ENCODE peak calls at places on chromosomes 11 and 22, in eight cellular contexts. K is RPMI8226; N is fibroblast of the conjunctiva; T is kidney tubule cell; M is stimulated activated CD4-positive, alpha-beta T cell treated with anti-CD3 and anti-CD28 coated beads, Interleukin-12 subunit alpha, Interleukin-12 subunit beta, amount 100 ng/mL, for 48 hours; V is NCI-H146; Z is Panc1; Y is NCI-H1105 treated with DMSO at 0.1 percent for 48 hours. C is an unnamed sample.

GRCh38 chr22:36510966-36511881 is 4.4 kb upstream of the FOXRED2 start:
- DNase-seq in K (peak; percentile 41), N (peak; percentile 17), T (peak; percentile 55), M (no peak), V (peak; percentile 4), Z (no peak), Y (peak; percentile 12), C (peak; percentile 60)

GRCh38 chr11:69212121-69213110 is 56.7 kb downstream of the SMIM38 start:
- DNase-seq in K (no peak), N (no peak), T (no peak), M (no peak), V (no peak), Z (no peak), Y (no peak), C (no peak)

GRCh38 chr22:37259540-37260029 is 15.5 kb upstream of the RAC2 start:
- DNase-seq in K (peak; percentile 73), N (no peak), T (peak; percentile 48), M (no peak), V (no peak), Z (no peak), Y (no peak), C (no peak)

GRCh38 chr11:73189315-73189714 is 28.8 kb upstream of the P2RY2 start:
- DNase-seq in K (peak; percentile 81), N (no peak), T (no peak), M (no peak), V (no peak), Z (no peak), Y (no peak), C (peak; percentile 73)

GRCh38 chr11:30758012-30758411 is 171.9 kb upstream of the MPPED2 start:
- DNase-seq in K (no peak), N (no peak), T (peak; percentile 11), M (no peak), V (no peak), Z (no peak), Y (no peak), C (no peak)

GRCh38 chr11:46414899-46415298 is 23.3 kb upstream of the CHRM4 start:
- DNase-seq in K (no peak), N (no peak), T (no peak), M (no peak), V (peak; percentile 54), Z (no peak), Y (peak; percentile 90), C (no peak)

GRCh38 chr11:48116843-48117242 is 99.8 kb upstream of the OR4B1 start:
- DNase-seq in K (peak; percentile 7), N (no peak), T (no peak), M (no peak), V (peak; percentile 17), Z (no peak), Y (no peak), C (peak; percentile 51)

GRCh38 chr11:18171377-18172000 is 1.1 kb upstream of the MRGPRX4 start:
- DNase-seq in K (peak; percentile 20), N (no peak), T (peak; percentile 49), M (no peak), V (peak; percentile 15), Z (peak; percentile 15), Y (no peak), C (peak; percentile 26)

GRCh38 chr11:111466615-111467014 is 45.6 kb downstream of the BTG4 start:
- DNase-seq in K (no peak), N (no peak), T (no peak), M (no peak), V (no peak), Z (no peak), Y (no peak), C (no peak)

GRCh38 chr11:313304-313786 is 495 bp upstream of the IFITM1 start:
- DNase-seq in K (peak; percentile 0), N (no peak), T (no peak), M (no peak), V (no peak), Z (no peak), Y (no peak), C (peak; percentile 54)

GRCh38 chr11:86176165-86176884 is 68.2 kb upstream of the EED start:
- DNase-seq in K (no peak), N (no peak), T (no peak), M (peak; percentile 56), V (peak; percentile 28), Z (no peak), Y (no peak), C (no peak)

GRCh38 chr11:73750238-73750637 is 10.6 kb downstream of the RAB6A start:
- DNase-seq in K (no peak), N (no peak), T (no peak), M (no peak), V (no peak), Z (no peak), Y (no peak), C (no peak)

GRCh38 chr11:12827929-12828812 is 153.9 kb downstream of the TEAD1 start:
- DNase-seq in K (peak; percentile 66), N (peak; percentile 57), T (peak; percentile 67), M (no peak), V (peak; percentile 85), Z (no peak), Y (peak; percentile 98), C (peak; percentile 57)

GRCh38 chr11:68010058-68011041 is at the start of gene ALDH3B1:
- DNase-seq in K (peak; percentile 97), N (peak; percentile 78), T (peak; percentile 87), M (no peak), V (no peak), Z (no peak), Y (no peak), C (peak; percentile 34)

GRCh38 chr11:119421941-119422504 is 949 bp downstream of the THY1 start:
- DNase-seq in K (no peak), N (no peak), T (peak; percentile 10), M (no peak), V (peak; percentile 60), Z (no peak), Y (peak; percentile 38), C (peak; percentile 15)

GRCh38 chr11:109898592-109898991 is 194.6 kb upstream of the ZC3H12C start:
- DNase-seq in K (no peak), N (no peak), T (no peak), M (no peak), V (no peak), Z (no peak), Y (no peak), C (no peak)

GRCh38 chr11:129292768-129293167 is 82.9 kb upstream of the BARX2 start:
- DNase-seq in K (no peak), N (no peak), T (no peak), M (no peak), V (no peak), Z (no peak), Y (peak; percentile 81), C (no peak)

GRCh38 chr22:33194529-33194928 is 136.3 kb upstream of the SYN3 start:
- DNase-seq in K (no peak), N (no peak), T (no peak), M (no peak), V (no peak), Z (no peak), Y (no peak), C (no peak)

GRCh38 chr22:43884600-43885318 is 7.1 kb downstream of the PNPLA5 start:
- DNase-seq in K (peak; percentile 69), N (no peak), T (peak; percentile 51), M (peak; percentile 23), V (peak; percentile 41), Z (peak; percentile 20), Y (peak; percentile 8), C (peak; percentile 92)

GRCh38 chr11:116096596-116096995 is 592.4 kb upstream of the CADM1 start:
- DNase-seq in K (no peak), N (no peak), T (no peak), M (no peak), V (no peak), Z (no peak), Y (no peak), C (no peak)

GRCh38 chr11:127485541-127485940 is 485.0 kb upstream of the KIRREL3 start:
- DNase-seq in K (no peak), N (no peak), T (peak; percentile 52), M (no peak), V (no peak), Z (peak; percentile 20), Y (no peak), C (no peak)

GRCh38 chr11:15920856-15921629 is 435.3 kb downstream of the SOX6 start:
- DNase-seq in K (no peak), N (no peak), T (peak; percentile 80), M (no peak), V (no peak), Z (no peak), Y (no peak), C (no peak)

GRCh38 chr22:19419086-19419463 is 12.5 kb downstream of the HIRA start:
- DNase-seq in K (peak; percentile 57), N (no peak), T (no peak), M (no peak), V (no peak), Z (no peak), Y (no peak), C (no peak)

GRCh38 chr11:94134651-94135512 is 6.2 kb downstream of the PANX1 start:
- DNase-seq in K (no peak), N (peak; percentile 82), T (peak; percentile 89), M (no peak), V (no peak), Z (peak; percentile 69), Y (no peak), C (peak; percentile 26)

GRCh38 chr22:37486224-37486845 is at the start of gene MFNG:
- DNase-seq in K (peak; percentile 95), N (no peak), T (peak; percentile 76), M (peak; percentile 59), V (peak; percentile 51), Z (no peak), Y (peak; percentile 54), C (peak; percentile 88)

GRCh38 chr11:1486054-1486825 is at the start of gene MOB2:
- DNase-seq in K (peak; percentile 16), N (no peak), T (peak; percentile 66), M (no peak), V (peak; percentile 48), Z (no peak), Y (no peak), C (peak; percentile 23)

GRCh38 chr22:35446365-35446764 is 46.4 kb downstream of the MCM5 start:
- DNase-seq in K (no peak), N (peak; percentile 43), T (peak; percentile 62), M (no peak), V (no peak), Z (no peak), Y (no peak), C (no peak)

GRCh38 chr11:131064373-131064991 is 148.2 kb upstream of the SNX19 start:
- DNase-seq in K (peak; percentile 43), N (peak; percentile 55), T (peak; percentile 46), M (no peak), V (peak; percentile 20), Z (peak; percentile 45), Y (peak; percentile 84), C (peak; percentile 69)

GRCh38 chr11:1157645-1158591 is at the start of gene MUC5AC:
- DNase-seq in K (no peak), N (no peak), T (no peak), M (no peak), V (peak; percentile 50), Z (no peak), Y (no peak), C (no peak)

GRCh38 chr22:29877620-29878019 is 5.4 kb upstream of the MTMR3 start:
- DNase-seq in K (no peak), N (peak; percentile 26), T (peak; percentile 41), M (no peak), V (no peak), Z (no peak), Y (no peak), C (no peak)

GRCh38 chr11:95282337-95282751 is 51.3 kb upstream of the SESN3 start:
- DNase-seq in K (no peak), N (peak; percentile 46), T (no peak), M (no peak), V (no peak), Z (no peak), Y (no peak), C (no peak)

GRCh38 chr11:103528046-103528445 is 418.8 kb downstream of the DYNC2H1 start:
- DNase-seq in K (no peak), N (no peak), T (no peak), M (no peak), V (no peak), Z (no peak), Y (no peak), C (no peak)

GRCh38 chr11:126443120-126443519 is 87.6 kb downstream of the ST3GAL4 start:
- DNase-seq in K (no peak), N (no peak), T (no peak), M (no peak), V (peak; percentile 77), Z (no peak), Y (peak; percentile 68), C (no peak)

GRCh38 chr22:46002757-46003270 is 25.9 kb upstream of the WNT7B start:
- DNase-seq in K (no peak), N (no peak), T (peak; percentile 78), M (no peak), V (no peak), Z (no peak), Y (no peak), C (no peak)